ENCODE peak calls at places on chromosomes 7 and 10, in seven cellular contexts. One of them, this sample, is unnamed.

GRCh38 chr7:50208335-50208982 is 96.1 kb upstream of the IKZF1 start:
- DNase-seq in activated CD4-positive, alpha-beta T cell treated with anti-CD3 and anti-CD28 coated beads, Interleukin-2, amount 50 U/mL, for 24 hours: no peak
- DNase-seq in naive thymus-derived CD4-positive, alpha-beta T cell: no peak
- DNase-seq in SW 1271: no peak
- DNase-seq in activated T-helper 1 cell treated with anti-CD3 and anti-CD28 coated beads, Interleukin-12 subunit alpha, Interleukin-12 subunit beta, Interleukin-2, Interleukin-4 antibody, amounts not matched to agents 30 ng/mL and 10 ng/mL and 1 ng/mL, durations not matched to agents 14 hours and 24 hours and 36 hours: no peak
- DNase-seq in occipital lobe: no peak
- DNase-seq in stimulated activated CD8-positive, alpha-beta memory T cell treated with anti-CD3 and anti-CD28 coated beads, Interleukin-7, amount 100 ng/mL, for 1 hour: no peak
- DNase-seq in this sample: no peak

GRCh38 chr10:71745659-71746250 is 26.2 kb upstream of the C10orf105 start:
- DNase-seq in activated CD4-positive, alpha-beta T cell treated with anti-CD3 and anti-CD28 coated beads, Interleukin-2, amount 50 U/mL, for 24 hours: no peak
- DNase-seq in naive thymus-derived CD4-positive, alpha-beta T cell: no peak
- DNase-seq in SW 1271: no peak
- DNase-seq in activated T-helper 1 cell treated with anti-CD3 and anti-CD28 coated beads, Interleukin-12 subunit alpha, Interleukin-12 subunit beta, Interleukin-2, Interleukin-4 antibody, amounts not matched to agents 30 ng/mL and 10 ng/mL and 1 ng/mL, durations not matched to agents 14 hours and 24 hours and 36 hours: no peak
- DNase-seq in occipital lobe: no peak
- DNase-seq in stimulated activated CD8-positive, alpha-beta memory T cell treated with anti-CD3 and anti-CD28 coated beads, Interleukin-7, amount 100 ng/mL, for 1 hour: no peak
- DNase-seq in this sample: no peak

GRCh38 chr7:94030634-94031033 is 26.5 kb upstream of the BET1 start:
- DNase-seq in activated CD4-positive, alpha-beta T cell treated with anti-CD3 and anti-CD28 coated beads, Interleukin-2, amount 50 U/mL, for 24 hours: no peak
- DNase-seq in naive thymus-derived CD4-positive, alpha-beta T cell: no peak
- DNase-seq in SW 1271: no peak
- DNase-seq in activated T-helper 1 cell treated with anti-CD3 and anti-CD28 coated beads, Interleukin-12 subunit alpha, Interleukin-12 subunit beta, Interleukin-2, Interleukin-4 antibody, amounts not matched to agents 30 ng/mL and 10 ng/mL and 1 ng/mL, durations not matched to agents 14 hours and 24 hours and 36 hours: no peak
- DNase-seq in occipital lobe: no peak
- DNase-seq in stimulated activated CD8-positive, alpha-beta memory T cell treated with anti-CD3 and anti-CD28 coated beads, Interleukin-7, amount 100 ng/mL, for 1 hour: no peak
- DNase-seq in this sample: no peak

GRCh38 chr7:22202141-22202540 is 154.8 kb downstream of the RAPGEF5 start:
- DNase-seq in activated CD4-positive, alpha-beta T cell treated with anti-CD3 and anti-CD28 coated beads, Interleukin-2, amount 50 U/mL, for 24 hours: no peak
- DNase-seq in naive thymus-derived CD4-positive, alpha-beta T cell: no peak
- DNase-seq in SW 1271: no peak
- DNase-seq in activated T-helper 1 cell treated with anti-CD3 and anti-CD28 coated beads, Interleukin-12 subunit alpha, Interleukin-12 subunit beta, Interleukin-2, Interleukin-4 antibody, amounts not matched to agents 30 ng/mL and 10 ng/mL and 1 ng/mL, durations not matched to agents 14 hours and 24 hours and 36 hours: no peak
- DNase-seq in occipital lobe: no peak
- DNase-seq in stimulated activated CD8-positive, alpha-beta memory T cell treated with anti-CD3 and anti-CD28 coated beads, Interleukin-7, amount 100 ng/mL, for 1 hour: no peak
- DNase-seq in this sample: no peak

GRCh38 chr7:125467996-125468854 is 538.6 kb upstream of the POT1 start:
- DNase-seq in activated CD4-positive, alpha-beta T cell treated with anti-CD3 and anti-CD28 coated beads, Interleukin-2, amount 50 U/mL, for 24 hours: no peak
- DNase-seq in naive thymus-derived CD4-positive, alpha-beta T cell: no peak
- DNase-seq in SW 1271: no peak
- DNase-seq in activated T-helper 1 cell treated with anti-CD3 and anti-CD28 coated beads, Interleukin-12 subunit alpha, Interleukin-12 subunit beta, Interleukin-2, Interleukin-4 antibody, amounts not matched to agents 30 ng/mL and 10 ng/mL and 1 ng/mL, durations not matched to agents 14 hours and 24 hours and 36 hours: no peak
- DNase-seq in occipital lobe: no peak
- DNase-seq in stimulated activated CD8-positive, alpha-beta memory T cell treated with anti-CD3 and anti-CD28 coated beads, Interleukin-7, amount 100 ng/mL, for 1 hour: no peak
- DNase-seq in this sample: no peak

GRCh38 chr7:155986497-155987160 is 174.4 kb upstream of the SHH start:
- DNase-seq in activated CD4-positive, alpha-beta T cell treated with anti-CD3 and anti-CD28 coated beads, Interleukin-2, amount 50 U/mL, for 24 hours: no peak
- DNase-seq in naive thymus-derived CD4-positive, alpha-beta T cell: no peak
- DNase-seq in SW 1271: no peak
- DNase-seq in activated T-helper 1 cell treated with anti-CD3 and anti-CD28 coated beads, Interleukin-12 subunit alpha, Interleukin-12 subunit beta, Interleukin-2, Interleukin-4 antibody, amounts not matched to agents 30 ng/mL and 10 ng/mL and 1 ng/mL, durations not matched to agents 14 hours and 24 hours and 36 hours: no peak
- DNase-seq in occipital lobe: no peak
- DNase-seq in stimulated activated CD8-positive, alpha-beta memory T cell treated with anti-CD3 and anti-CD28 coated beads, Interleukin-7, amount 100 ng/mL, for 1 hour: no peak
- DNase-seq in this sample: no peak

GRCh38 chr7:2964208-2964607 is 79.5 kb downstream of the CARD11 start:
- DNase-seq in activated CD4-positive, alpha-beta T cell treated with anti-CD3 and anti-CD28 coated beads, Interleukin-2, amount 50 U/mL, for 24 hours: no peak
- DNase-seq in naive thymus-derived CD4-positive, alpha-beta T cell: no peak
- DNase-seq in SW 1271: no peak
- DNase-seq in activated T-helper 1 cell treated with anti-CD3 and anti-CD28 coated beads, Interleukin-12 subunit alpha, Interleukin-12 subunit beta, Interleukin-2, Interleukin-4 antibody, amounts not matched to agents 30 ng/mL and 10 ng/mL and 1 ng/mL, durations not matched to agents 14 hours and 24 hours and 36 hours: no peak
- DNase-seq in occipital lobe: no peak
- DNase-seq in stimulated activated CD8-positive, alpha-beta memory T cell treated with anti-CD3 and anti-CD28 coated beads, Interleukin-7, amount 100 ng/mL, for 1 hour: no peak
- DNase-seq in this sample: no peak

GRCh38 chr10:125034671-125035070 is 92.7 kb downstream of the ZRANB1 start:
- DNase-seq in activated CD4-positive, alpha-beta T cell treated with anti-CD3 and anti-CD28 coated beads, Interleukin-2, amount 50 U/mL, for 24 hours: no peak
- DNase-seq in naive thymus-derived CD4-positive, alpha-beta T cell: no peak
- DNase-seq in SW 1271: no peak
- DNase-seq in activated T-helper 1 cell treated with anti-CD3 and anti-CD28 coated beads, Interleukin-12 subunit alpha, Interleukin-12 subunit beta, Interleukin-2, Interleukin-4 antibody, amounts not matched to agents 30 ng/mL and 10 ng/mL and 1 ng/mL, durations not matched to agents 14 hours and 24 hours and 36 hours: no peak
- DNase-seq in occipital lobe: no peak
- DNase-seq in stimulated activated CD8-positive, alpha-beta memory T cell treated with anti-CD3 and anti-CD28 coated beads, Interleukin-7, amount 100 ng/mL, for 1 hour: no peak
- DNase-seq in this sample: no peak

GRCh38 chr10:129417882-129418281 is 49.2 kb upstream of the MGMT start:
- DNase-seq in activated CD4-positive, alpha-beta T cell treated with anti-CD3 and anti-CD28 coated beads, Interleukin-2, amount 50 U/mL, for 24 hours: no peak
- DNase-seq in naive thymus-derived CD4-positive, alpha-beta T cell: no peak
- DNase-seq in SW 1271: no peak
- DNase-seq in activated T-helper 1 cell treated with anti-CD3 and anti-CD28 coated beads, Interleukin-12 subunit alpha, Interleukin-12 subunit beta, Interleukin-2, Interleukin-4 antibody, amounts not matched to agents 30 ng/mL and 10 ng/mL and 1 ng/mL, durations not matched to agents 14 hours and 24 hours and 36 hours: no peak
- DNase-seq in occipital lobe: no peak
- DNase-seq in stimulated activated CD8-positive, alpha-beta memory T cell treated with anti-CD3 and anti-CD28 coated beads, Interleukin-7, amount 100 ng/mL, for 1 hour: no peak
- DNase-seq in this sample: no peak